ENCODE peak calls at places on chromosomes 7 and 10, in six cellular contexts. One of them, this sample, is unnamed.

GRCh38 chr10:94088926-94089381 is 95.2 kb downstream of the PLCE1 start:
- DNase-seq in transverse colon: no peak
- DNase-seq in endodermal cell: no peak
- DNase-seq in colonic mucosa: no peak
- DNase-seq in thyroid gland: peak; percentile 63
- DNase-seq in right atrium auricular region: no peak
- DNase-seq in this sample: no peak

GRCh38 chr7:157693521-157694388 is 357.0 kb downstream of the DNAJB6 start:
- DNase-seq in transverse colon: no peak
- DNase-seq in right atrium auricular region: no peak
- DNase-seq in thyroid gland: no peak
- DNase-seq in endodermal cell: peak; percentile 86
- DNase-seq in colonic mucosa: no peak
- DNase-seq in this sample: peak; percentile 65

GRCh38 chr10:1195828-1196227 is 139.6 kb downstream of the WDR37 start:
- DNase-seq in colonic mucosa: no peak
- DNase-seq in transverse colon: no peak
- DNase-seq in right atrium auricular region: no peak
- DNase-seq in thyroid gland: no peak
- DNase-seq in endodermal cell: peak; percentile 73
- DNase-seq in this sample: peak; percentile 43

GRCh38 chr7:19772858-19773337 is 519 bp downstream of the TMEM196 start:
- DNase-seq in transverse colon: no peak
- DNase-seq in thyroid gland: peak; percentile 28
- DNase-seq in right atrium auricular region: no peak
- DNase-seq in colonic mucosa: no peak
- DNase-seq in endodermal cell: peak; percentile 92
- DNase-seq in this sample: no peak

GRCh38 chr7:7274782-7275181 is 92.4 kb downstream of the C1GALT1 start:
- DNase-seq in colonic mucosa: no peak
- DNase-seq in right atrium auricular region: no peak
- DNase-seq in thyroid gland: no peak
- DNase-seq in endodermal cell: no peak
- DNase-seq in transverse colon: no peak
- DNase-seq in this sample: no peak

GRCh38 chr10:67668448-67668847 is 27.5 kb downstream of the CTNNA3 start:
- DNase-seq in endodermal cell: no peak
- DNase-seq in thyroid gland: no peak
- DNase-seq in transverse colon: no peak
- DNase-seq in right atrium auricular region: no peak
- DNase-seq in colonic mucosa: no peak
- DNase-seq in this sample: no peak

GRCh38 chr10:132421377-132422168 is 24.6 kb downstream of the PWWP2B start:
- DNase-seq in endodermal cell: no peak
- DNase-seq in thyroid gland: peak; percentile 84
- DNase-seq in right atrium auricular region: peak; percentile 71
- DNase-seq in transverse colon: peak; percentile 90
- DNase-seq in colonic mucosa: peak; percentile 91
- DNase-seq in this sample: peak; percentile 95

GRCh38 chr7:150738092-150739044 is 1.1 kb downstream of the GIMAP5 start:
- DNase-seq in thyroid gland: no peak
- DNase-seq in endodermal cell: no peak
- DNase-seq in transverse colon: no peak
- DNase-seq in colonic mucosa: no peak
- DNase-seq in right atrium auricular region: no peak
- DNase-seq in this sample: no peak

GRCh38 chr10:77795426-77796055 is 131.0 kb downstream of the DLG5 start:
- DNase-seq in endodermal cell: no peak
- DNase-seq in transverse colon: no peak
- DNase-seq in thyroid gland: no peak
- DNase-seq in colonic mucosa: no peak
- DNase-seq in right atrium auricular region: no peak
- DNase-seq in this sample: peak; percentile 55

GRCh38 chr10:60305394-60305892 is 84.2 kb downstream of the ANK3 start:
- DNase-seq in right atrium auricular region: no peak
- DNase-seq in colonic mucosa: no peak
- DNase-seq in endodermal cell: no peak
- DNase-seq in transverse colon: no peak
- DNase-seq in thyroid gland: no peak
- DNase-seq in this sample: no peak

GRCh38 chr10:109343293-109343692 is 580.0 kb downstream of the XPNPEP1 start:
- DNase-seq in transverse colon: no peak
- DNase-seq in colonic mucosa: no peak
- DNase-seq in endodermal cell: no peak
- DNase-seq in right atrium auricular region: no peak
- DNase-seq in thyroid gland: no peak
- DNase-seq in this sample: no peak

GRCh38 chr7:70354409-70355169 is 756.3 kb downstream of the AUTS2 start:
- DNase-seq in colonic mucosa: no peak
- DNase-seq in transverse colon: no peak
- DNase-seq in right atrium auricular region: no peak
- DNase-seq in endodermal cell: no peak
- DNase-seq in thyroid gland: no peak
- DNase-seq in this sample: no peak
- H3K4me3 ChIP-seq in colonic mucosa: no peak overlapping the region
- H3K4me3 ChIP-seq in transverse colon: no peak overlapping the region
- H3K4me3 ChIP-seq in right atrium auricular region: no peak overlapping the region
- H3K4me3 ChIP-seq in endodermal cell: no peak overlapping the region
- H3K4me3 ChIP-seq in thyroid gland: no peak overlapping the region
- H3K4me3 ChIP-seq in this sample: no peak overlapping the region

GRCh38 chr10:44619975-44620374 is 235.1 kb upstream of the CXCL12 start:
- DNase-seq in endodermal cell: no peak
- DNase-seq in thyroid gland: no peak
- DNase-seq in transverse colon: no peak
- DNase-seq in colonic mucosa: no peak
- DNase-seq in right atrium auricular region: no peak
- DNase-seq in this sample: no peak

GRCh38 chr10:44618910-44619309 is 234.0 kb upstream of the CXCL12 start:
- DNase-seq in colonic mucosa: no peak
- DNase-seq in transverse colon: no peak
- DNase-seq in thyroid gland: no peak
- DNase-seq in endodermal cell: no peak
- DNase-seq in right atrium auricular region: no peak
- DNase-seq in this sample: no peak

DNA sequence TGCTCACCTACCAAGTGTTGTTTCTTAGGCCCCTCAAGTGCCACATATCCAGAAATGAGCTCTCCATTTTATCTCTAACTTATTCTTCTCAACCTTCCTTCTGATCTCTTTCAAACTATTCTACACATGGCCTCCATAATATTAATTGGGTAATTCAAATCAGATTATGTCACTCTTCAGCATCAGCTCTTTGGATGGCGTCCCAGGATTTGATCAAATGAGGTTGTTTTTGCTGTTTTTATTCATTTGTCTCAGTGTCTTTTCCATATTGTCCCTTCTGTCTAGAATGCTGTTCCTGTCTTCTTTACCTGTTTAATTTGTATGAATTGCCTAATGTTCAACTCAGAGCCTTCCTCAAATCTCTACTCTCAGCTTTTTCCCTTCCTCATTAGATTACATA is 234.6 kb upstream of the CXCL12 start:
- DNase-seq in thyroid gland: no peak
- DNase-seq in right atrium auricular region: no peak
- DNase-seq in transverse colon: no peak
- DNase-seq in colonic mucosa: no peak
- DNase-seq in endodermal cell: no peak
- DNase-seq in this sample: no peak
- H3K27ac ChIP-seq in thyroid gland: no peak overlapping the region
- H3K27ac ChIP-seq in right atrium auricular region: no peak overlapping the region
- H3K27ac ChIP-seq in transverse colon: no peak overlapping the region
- H3K27ac ChIP-seq in colonic mucosa: no peak overlapping the region
- H3K27ac ChIP-seq in endodermal cell: no peak overlapping the region
- H3K27ac ChIP-seq in this sample: no peak overlapping the region

DNA sequence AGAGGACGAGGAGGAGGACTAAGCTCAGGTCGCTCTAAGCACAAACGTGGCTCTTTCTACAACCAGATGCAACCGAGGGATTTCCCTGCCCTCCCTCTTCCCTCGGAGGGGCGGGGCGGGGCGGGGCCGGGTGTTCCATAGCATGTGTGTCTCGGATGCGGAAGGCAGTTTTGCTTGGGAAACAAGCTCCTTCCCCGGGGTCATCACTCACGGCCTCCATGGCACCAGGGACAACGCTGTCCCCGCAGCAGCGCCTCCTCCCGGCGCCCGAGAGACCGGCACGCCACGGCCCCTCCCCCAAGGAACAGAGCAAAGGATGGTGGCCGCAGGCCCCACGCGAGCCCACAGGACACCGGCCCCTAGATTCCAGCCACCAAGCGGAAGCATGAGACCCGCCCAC is 110.5 kb downstream of the PAXIP1 start:
- DNase-seq in colonic mucosa: peak; percentile 27
- DNase-seq in endodermal cell: peak; percentile 86
- DNase-seq in transverse colon: no peak
- DNase-seq in thyroid gland: no peak
- DNase-seq in right atrium auricular region: no peak
- DNase-seq in this sample: no peak
- H3K27me3 ChIP-seq in colonic mucosa: no peaks in the 10 kb centered on the region
- H3K27me3 ChIP-seq in endodermal cell: no peaks in the 10 kb centered on the region
- H3K27me3 ChIP-seq in transverse colon: no peaks in the 10 kb centered on the region
- H3K27me3 ChIP-seq in thyroid gland: no peaks in the 10 kb centered on the region
- H3K27me3 ChIP-seq in right atrium auricular region: no peaks in the 10 kb centered on the region
- H3K27me3 ChIP-seq in this sample: no peaks in the 10 kb centered on the region

GRCh38 chr10:101310528-101311439 is 43.2 kb upstream of the BTRC start:
- DNase-seq in colonic mucosa: no peak
- DNase-seq in right atrium auricular region: no peak
- DNase-seq in thyroid gland: peak; percentile 60
- DNase-seq in transverse colon: no peak
- DNase-seq in endodermal cell: peak; percentile 93
- DNase-seq in this sample: peak; percentile 68
- H3K4me3 ChIP-seq in colonic mucosa: no peak overlapping the region
- H3K4me3 ChIP-seq in right atrium auricular region: peak overlapping the region; percentile 47
- H3K4me3 ChIP-seq in thyroid gland: no peak overlapping the region
- H3K4me3 ChIP-seq in transverse colon: no peak overlapping the region
- H3K4me3 ChIP-seq in endodermal cell: peak overlapping the region; percentile 70
- H3K4me3 ChIP-seq in this sample: peak overlapping the region; percentile 9

GRCh38 chr7:50651227-50651989 is 86.2 kb upstream of the DDC start:
- DNase-seq in thyroid gland: no peak
- DNase-seq in transverse colon: no peak
- DNase-seq in colonic mucosa: no peak
- DNase-seq in right atrium auricular region: peak; percentile 46
- DNase-seq in endodermal cell: no peak
- DNase-seq in this sample: no peak

GRCh38 chr7:50650057-50650664 is 85.0 kb upstream of the DDC start:
- DNase-seq in colonic mucosa: no peak
- DNase-seq in endodermal cell: no peak
- DNase-seq in right atrium auricular region: no peak
- DNase-seq in thyroid gland: no peak
- DNase-seq in transverse colon: no peak
- DNase-seq in this sample: no peak

GRCh38 chr7:50653997-50654425 is 88.8 kb upstream of the DDC start:
- DNase-seq in thyroid gland: no peak
- DNase-seq in colonic mucosa: peak; percentile 51
- DNase-seq in transverse colon: peak; percentile 59
- DNase-seq in endodermal cell: peak; percentile 27
- DNase-seq in right atrium auricular region: peak; percentile 93
- DNase-seq in this sample: peak; percentile 44

GRCh38 chr7:50653116-50653854 is 88.1 kb upstream of the DDC start:
- DNase-seq in transverse colon: peak; percentile 35
- DNase-seq in endodermal cell: peak; percentile 38
- DNase-seq in thyroid gland: no peak
- DNase-seq in colonic mucosa: no peak
- DNase-seq in right atrium auricular region: peak; percentile 89
- DNase-seq in this sample: no peak

GRCh38 chr7:50652400-50653115 is 87.4 kb upstream of the DDC start:
- DNase-seq in colonic mucosa: no peak
- DNase-seq in endodermal cell: no peak
- DNase-seq in transverse colon: no peak
- DNase-seq in right atrium auricular region: peak; percentile 23
- DNase-seq in thyroid gland: no peak
- DNase-seq in this sample: no peak
- H3K27ac ChIP-seq in colonic mucosa: no peak overlapping the region
- H3K27ac ChIP-seq in endodermal cell: no peak overlapping the region
- H3K27ac ChIP-seq in transverse colon: peak overlapping the region; percentile 78
- H3K27ac ChIP-seq in right atrium auricular region: peak overlapping the region; percentile 91
- H3K27ac ChIP-seq in thyroid gland: peak overlapping the region; percentile 67
- H3K27ac ChIP-seq in this sample: peak overlapping the region; percentile 70

GRCh38 chr10:35834916-35835499 is 192.9 kb upstream of the FZD8 start:
- DNase-seq in transverse colon: no peak
- DNase-seq in endodermal cell: peak; percentile 70
- DNase-seq in colonic mucosa: no peak
- DNase-seq in thyroid gland: peak; percentile 58
- DNase-seq in right atrium auricular region: no peak
- DNase-seq in this sample: no peak
- H3K27me3 ChIP-seq in transverse colon: no peaks in the 10 kb centered on the region
- H3K27me3 ChIP-seq in endodermal cell: no peaks in the 10 kb centered on the region
- H3K27me3 ChIP-seq in colonic mucosa: no peaks in the 10 kb centered on the region
- H3K27me3 ChIP-seq in thyroid gland: no peaks in the 10 kb centered on the region
- H3K27me3 ChIP-seq in right atrium auricular region: no peaks in the 10 kb centered on the region
- H3K27me3 ChIP-seq in this sample: no peaks in the 10 kb centered on the region

This sample was measured in spleen.